ENCODE peak calls at places on chromosomes 3 and 15, in seven cellular contexts. E is AG10803, U is psoas muscle, L is A549, J is SK-N-SH, I is cardiac muscle cell, A is Caco-2. K is an unnamed sample.

GRCh38 chr3:185630182-185630622 is 44.1 kb downstream of the SENP2 start:
- DNase-seq in L (no peak), A (peak; percentile 55), J (no peak), U (peak; percentile 68), I (no peak), E (peak; percentile 53), K (no peak)

GRCh38 chr3:188196232-188196990 is 42.5 kb downstream of the LPP start:
- DNase-seq in I (no peak), E (peak; percentile 56), A (no peak), L (no peak), U (no peak), J (no peak), K (no peak)

GRCh38 chr3:195416795-195417194 is 26.0 kb downstream of the ACAP2 start:
- DNase-seq in J (no peak), E (no peak), A (no peak), U (no peak), I (no peak), L (no peak), K (no peak)

GRCh38 chr15:91124155-91124554 is 24.1 kb downstream of the SV2B start:
- DNase-seq in E (no peak), A (no peak), L (no peak), I (no peak), J (no peak), U (no peak), K (no peak)

GRCh38 chr3:33665294-33665693 is 52.8 kb downstream of the CLASP2 start:
- DNase-seq in I (no peak), L (no peak), U (no peak), A (no peak), E (no peak), J (no peak), K (no peak)

GRCh38 chr3:57130426-57131209 is 34.5 kb downstream of the IL17RD start:
- DNase-seq in I (peak; percentile 59), U (no peak), J (peak; percentile 81), A (no peak), L (no peak), E (peak; percentile 37), K (no peak)

GRCh38 chr3:176167272-176167671 is 1030.0 kb downstream of the TBL1XR1 start:
- DNase-seq in J (no peak), U (no peak), L (no peak), E (no peak), I (no peak), A (no peak), K (no peak)

GRCh38 chr3:170355738-170356595 is 1.5 kb upstream of the SKIL start:
- DNase-seq in L (no peak), E (peak; percentile 52), U (peak; percentile 42), I (peak; percentile 47), A (no peak), J (peak; percentile 41), K (peak; percentile 38)

GRCh38 chr3:128969993-128970740 is 23.7 kb downstream of the CFAP92 start:
- DNase-seq in A (peak; percentile 62), U (peak; percentile 30), L (no peak), E (peak; percentile 36), I (peak; percentile 62), J (peak; percentile 67), K (peak; percentile 35)

GRCh38 chr3:194057570-194058188 is 78.3 kb upstream of the HES1 start:
- DNase-seq in E (no peak), L (no peak), I (no peak), J (no peak), U (no peak), A (no peak), K (no peak)

GRCh38 chr3:16884084-16884747 is 539 bp upstream of the PLCL2 start:
- DNase-seq in A (peak; percentile 18), J (peak; percentile 95), L (peak; percentile 92), I (peak; percentile 65), U (peak; percentile 81), E (peak; percentile 25), K (peak; percentile 40)

GRCh38 chr3:104411760-104412159 is 954.9 kb upstream of the ALCAM start:
- DNase-seq in J (no peak), A (no peak), L (no peak), U (no peak), E (peak; percentile 14), I (no peak), K (no peak)

GRCh38 chr3:13896473-13897154 is 16.7 kb upstream of the WNT7A start:
- DNase-seq in E (peak; percentile 62), A (peak; percentile 77), I (peak; percentile 86), U (no peak), L (peak; percentile 46), J (peak; percentile 70), K (peak; percentile 55)

GRCh38 chr3:13895155-13896105 is 15.6 kb upstream of the WNT7A start:
- DNase-seq in I (peak; percentile 97), E (peak; percentile 85), J (peak; percentile 98), A (peak; percentile 95), U (peak; percentile 94), L (peak; percentile 74), K (peak; percentile 97)

GRCh38 chr3:13894096-13894811 is 14.4 kb upstream of the WNT7A start:
- DNase-seq in U (no peak), I (no peak), A (no peak), J (no peak), L (no peak), E (no peak), K (no peak)

GRCh38 chr3:13892304-13892703 is 12.4 kb upstream of the WNT7A start:
- DNase-seq in U (no peak), A (no peak), I (no peak), J (no peak), E (no peak), L (no peak), K (no peak)

GRCh38 chr3:13894812-13895154 is 14.9 kb upstream of the WNT7A start:
- DNase-seq in J (no peak), U (peak; percentile 20), E (no peak), I (no peak), L (no peak), A (no peak), K (no peak)
- H3K4me3 ChIP-seq in J (peak overlapping the region; percentile 61), U (peak overlapping the region; percentile 80), E (peak overlapping the region; percentile 68), I (peak overlapping the region; percentile 76), L (peak overlapping the region; percentile 60), A (peak overlapping the region; percentile 53), K (peak overlapping the region; percentile 75)

GRCh38 chr3:120437559-120437958 is 13.2 kb downstream of the FSTL1 start:
- DNase-seq in J (no peak), I (no peak), A (no peak), L (no peak), E (no peak), U (no peak), K (no peak)
- TF ChIP-seq CTCF in J (no peak), I (no peak), A (no peak), L (no peak), E (no peak), U (no peak), K (no peak)

DNA sequence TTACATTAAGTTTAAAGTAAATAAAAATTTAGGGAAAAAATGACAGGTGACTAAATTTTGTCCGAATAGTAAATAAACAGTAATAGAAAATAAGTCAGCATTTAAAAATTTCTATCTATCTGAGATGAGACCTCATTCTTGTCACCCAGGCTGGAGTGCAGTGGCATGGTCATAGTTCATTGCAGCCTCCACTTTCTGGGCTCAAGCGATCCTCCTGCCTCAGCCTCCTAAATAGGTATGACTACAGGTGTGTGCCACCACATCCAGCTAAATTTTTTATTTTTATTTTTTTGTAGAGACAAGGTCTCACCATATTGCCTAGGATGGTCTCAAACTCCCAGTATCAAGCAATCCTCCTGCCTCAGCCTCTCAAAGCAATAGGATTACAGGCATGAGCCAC is 7.8 kb downstream of the KPNA4 start:
- DNase-seq in E (no peak), I (no peak), A (no peak), U (no peak), L (no peak), J (no peak), K (no peak)
- H3K4me3 ChIP-seq in E (no peak overlapping the region), I (no peak overlapping the region), A (no peak overlapping the region), U (no peak overlapping the region), L (no peak overlapping the region), J (no peak overlapping the region), K (no peak overlapping the region)

GRCh38 chr3:123361019-123361418 is 87.9 kb downstream of the ADCY5 start:
- DNase-seq in U (no peak), L (no peak), A (no peak), J (no peak), E (no peak), I (no peak), K (no peak)
- TF ChIP-seq CTCF in U (no peak), L (no peak), A (no peak), J (peak; percentile 12), E (no peak), I (no peak), K (no peak)

K was measured in tibial artery.